ENCODE peak calls at places on chromosomes 11 and 22, in ten cellular contexts. One of them, this sample, is unnamed.

GRCh38 chr11:66495401-66495844 is 15.0 kb upstream of the BBS1 start:
- DNase-seq in GM23338: peak
- DNase-seq in iPS-NIHi11: peak
- DNase-seq in fibroblast of the aortic adventitia: no peak
- DNase-seq in Calu3: peak
- DNase-seq in kidney: peak
- DNase-seq in epithelial cell of esophagus: no peak
- DNase-seq in Right ventricle myocardium superior: no peak
- DNase-seq in LoVo: no peak
- DNase-seq in AG09319: no peak
- DNase-seq in this sample: peak

GRCh38 chr11:83002047-83002446 is 69.7 kb downstream of the RAB30 start:
- DNase-seq in GM23338: peak
- DNase-seq in iPS-NIHi11: no peak
- DNase-seq in fibroblast of the aortic adventitia: peak
- DNase-seq in Calu3: no peak
- DNase-seq in kidney: no peak
- DNase-seq in epithelial cell of esophagus: no peak
- DNase-seq in Right ventricle myocardium superior: no peak
- DNase-seq in LoVo: no peak
- DNase-seq in AG09319: no peak
- DNase-seq in this sample: no peak

GRCh38 chr22:44180706-44181032 is at the start of gene PARVG:
- DNase-seq in GM23338: peak
- DNase-seq in iPS-NIHi11: peak
- DNase-seq in fibroblast of the aortic adventitia: no peak
- DNase-seq in Calu3: peak
- DNase-seq in kidney: no peak
- DNase-seq in epithelial cell of esophagus: peak
- DNase-seq in Right ventricle myocardium superior: no peak
- DNase-seq in LoVo: no peak
- DNase-seq in AG09319: no peak
- DNase-seq in this sample: peak

GRCh38 chr11:1352696-1353382 is 36.9 kb upstream of the BRSK2 start:
- DNase-seq in GM23338: no peak
- DNase-seq in iPS-NIHi11: no peak
- DNase-seq in fibroblast of the aortic adventitia: no peak
- DNase-seq in Calu3: no peak
- DNase-seq in kidney: no peak
- DNase-seq in epithelial cell of esophagus: no peak
- DNase-seq in Right ventricle myocardium superior: no peak
- DNase-seq in LoVo: no peak
- DNase-seq in AG09319: no peak
- DNase-seq in this sample: peak

GRCh38 chr22:17829691-17830040 is 55.4 kb upstream of the BID start:
- DNase-seq in GM23338: no peak
- DNase-seq in iPS-NIHi11: no peak
- DNase-seq in fibroblast of the aortic adventitia: no peak
- DNase-seq in Calu3: no peak
- DNase-seq in kidney: no peak
- DNase-seq in epithelial cell of esophagus: peak
- DNase-seq in Right ventricle myocardium superior: no peak
- DNase-seq in LoVo: no peak
- DNase-seq in AG09319: no peak
- DNase-seq in this sample: no peak

GRCh38 chr11:62152245-62153086 is 28.7 kb downstream of the INCENP start:
- DNase-seq in GM23338: no peak
- DNase-seq in iPS-NIHi11: no peak
- DNase-seq in fibroblast of the aortic adventitia: no peak
- DNase-seq in Calu3: no peak
- DNase-seq in kidney: no peak
- DNase-seq in epithelial cell of esophagus: no peak
- DNase-seq in Right ventricle myocardium superior: no peak
- DNase-seq in LoVo: no peak
- DNase-seq in AG09319: no peak
- DNase-seq in this sample: peak

GRCh38 chr11:36153581-36153980 is 135.6 kb downstream of the COMMD9 start:
- DNase-seq in GM23338: peak
- DNase-seq in iPS-NIHi11: peak
- DNase-seq in fibroblast of the aortic adventitia: no peak
- DNase-seq in Calu3: no peak
- DNase-seq in kidney: no peak
- DNase-seq in epithelial cell of esophagus: no peak
- DNase-seq in Right ventricle myocardium superior: no peak
- DNase-seq in LoVo: no peak
- DNase-seq in AG09319: no peak
- DNase-seq in this sample: no peak

GRCh38 chr11:129694966-129695365 is 120.7 kb upstream of the TMEM45B start:
- DNase-seq in GM23338: no peak
- DNase-seq in iPS-NIHi11: no peak
- DNase-seq in fibroblast of the aortic adventitia: no peak
- DNase-seq in Calu3: no peak
- DNase-seq in kidney: no peak
- DNase-seq in epithelial cell of esophagus: peak
- DNase-seq in Right ventricle myocardium superior: no peak
- DNase-seq in LoVo: no peak
- DNase-seq in AG09319: no peak
- DNase-seq in this sample: no peak

GRCh38 chr22:30614268-30614667 is 7.3 kb downstream of the TCN2 start:
- DNase-seq in GM23338: no peak
- DNase-seq in iPS-NIHi11: no peak
- DNase-seq in fibroblast of the aortic adventitia: no peak
- DNase-seq in Calu3: no peak
- DNase-seq in kidney: no peak
- DNase-seq in epithelial cell of esophagus: no peak
- DNase-seq in Right ventricle myocardium superior: no peak
- DNase-seq in LoVo: no peak
- DNase-seq in AG09319: no peak
- DNase-seq in this sample: no peak

GRCh38 chr11:8232414-8232813 is 31.3 kb downstream of the LMO1 start:
- DNase-seq in GM23338: no peak
- DNase-seq in iPS-NIHi11: no peak
- DNase-seq in fibroblast of the aortic adventitia: no peak
- DNase-seq in Calu3: no peak
- DNase-seq in kidney: peak
- DNase-seq in epithelial cell of esophagus: no peak
- DNase-seq in Right ventricle myocardium superior: no peak
- DNase-seq in LoVo: no peak
- DNase-seq in AG09319: no peak
- DNase-seq in this sample: no peak

GRCh38 chr11:32713496-32713895 is 81.0 kb downstream of the CCDC73 start:
- DNase-seq in GM23338: peak
- DNase-seq in iPS-NIHi11: peak
- DNase-seq in fibroblast of the aortic adventitia: peak
- DNase-seq in Calu3: peak
- DNase-seq in kidney: no peak
- DNase-seq in epithelial cell of esophagus: peak
- DNase-seq in Right ventricle myocardium superior: no peak
- DNase-seq in LoVo: no peak
- DNase-seq in AG09319: no peak
- DNase-seq in this sample: no peak

GRCh38 chr11:84804026-84804425 is 823.1 kb downstream of the DLG2 start:
- DNase-seq in GM23338: no peak
- DNase-seq in iPS-NIHi11: no peak
- DNase-seq in fibroblast of the aortic adventitia: no peak
- DNase-seq in Calu3: no peak
- DNase-seq in kidney: no peak
- DNase-seq in epithelial cell of esophagus: no peak
- DNase-seq in Right ventricle myocardium superior: no peak
- DNase-seq in LoVo: no peak
- DNase-seq in AG09319: no peak
- DNase-seq in this sample: no peak

GRCh38 chr22:20436309-20437252 is 1.0 kb downstream of the SCARF2 start:
- DNase-seq in GM23338: peak
- DNase-seq in iPS-NIHi11: peak
- DNase-seq in fibroblast of the aortic adventitia: peak
- DNase-seq in Calu3: no peak
- DNase-seq in kidney: peak
- DNase-seq in epithelial cell of esophagus: no peak
- DNase-seq in Right ventricle myocardium superior: peak
- DNase-seq in LoVo: no peak
- DNase-seq in AG09319: no peak
- DNase-seq in this sample: peak

GRCh38 chr11:26992031-26992541 is 1.8 kb upstream of the FIBIN start:
- DNase-seq in GM23338: no peak
- DNase-seq in iPS-NIHi11: no peak
- DNase-seq in fibroblast of the aortic adventitia: peak
- DNase-seq in Calu3: no peak
- DNase-seq in kidney: no peak
- DNase-seq in epithelial cell of esophagus: peak
- DNase-seq in Right ventricle myocardium superior: no peak
- DNase-seq in LoVo: no peak
- DNase-seq in AG09319: peak
- DNase-seq in this sample: no peak

GRCh38 chr11:117662870-117663269 is 134.1 kb downstream of the DSCAML1 start:
- DNase-seq in GM23338: no peak
- DNase-seq in iPS-NIHi11: no peak
- DNase-seq in fibroblast of the aortic adventitia: no peak
- DNase-seq in Calu3: no peak
- DNase-seq in kidney: no peak
- DNase-seq in epithelial cell of esophagus: no peak
- DNase-seq in Right ventricle myocardium superior: no peak
- DNase-seq in LoVo: no peak
- DNase-seq in AG09319: no peak
- DNase-seq in this sample: no peak

GRCh38 chr11:2891901-2892214 is 6.3 kb upstream of the CDKN1C start:
- DNase-seq in GM23338: no peak
- DNase-seq in iPS-NIHi11: no peak
- DNase-seq in fibroblast of the aortic adventitia: peak
- DNase-seq in Calu3: no peak
- DNase-seq in kidney: no peak
- DNase-seq in epithelial cell of esophagus: no peak
- DNase-seq in Right ventricle myocardium superior: peak
- DNase-seq in LoVo: no peak
- DNase-seq in AG09319: no peak
- DNase-seq in this sample: no peak

GRCh38 chr11:76206327-76207081 is at the start of gene WNT11:
- DNase-seq in GM23338: peak
- DNase-seq in iPS-NIHi11: peak
- DNase-seq in fibroblast of the aortic adventitia: peak
- DNase-seq in Calu3: peak
- DNase-seq in kidney: peak
- DNase-seq in epithelial cell of esophagus: peak
- DNase-seq in Right ventricle myocardium superior: peak
- DNase-seq in LoVo: peak
- DNase-seq in AG09319: no peak
- DNase-seq in this sample: peak

GRCh38 chr22:30087611-30088010 is 7.3 kb downstream of the HORMAD2 start:
- DNase-seq in GM23338: no peak
- DNase-seq in iPS-NIHi11: no peak
- DNase-seq in fibroblast of the aortic adventitia: no peak
- DNase-seq in Calu3: no peak
- DNase-seq in kidney: no peak
- DNase-seq in epithelial cell of esophagus: peak
- DNase-seq in Right ventricle myocardium superior: no peak
- DNase-seq in LoVo: no peak
- DNase-seq in AG09319: no peak
- DNase-seq in this sample: no peak

GRCh38 chr22:49756201-49756600 is 71.5 kb downstream of the BRD1 start:
- DNase-seq in GM23338: no peak
- DNase-seq in iPS-NIHi11: no peak
- DNase-seq in fibroblast of the aortic adventitia: no peak
- DNase-seq in Calu3: no peak
- DNase-seq in kidney: peak
- DNase-seq in epithelial cell of esophagus: no peak
- DNase-seq in Right ventricle myocardium superior: no peak
- DNase-seq in LoVo: no peak
- DNase-seq in AG09319: no peak
- DNase-seq in this sample: no peak

GRCh38 chr11:8328848-8329330 is 65.2 kb upstream of the LMO1 start:
- DNase-seq in GM23338: peak
- DNase-seq in iPS-NIHi11: peak
- DNase-seq in fibroblast of the aortic adventitia: peak
- DNase-seq in Calu3: peak
- DNase-seq in kidney: peak
- DNase-seq in epithelial cell of esophagus: peak
- DNase-seq in Right ventricle myocardium superior: peak
- DNase-seq in LoVo: peak
- DNase-seq in AG09319: no peak
- DNase-seq in this sample: peak

This sample was measured in endodermal cell.